ENCODE peak calls at places on chromosome 15, in eight cellular contexts. One of them, this sample, is unnamed. For H3K4me1, the result is how much of the 10 kb centered on the place peaks cover.

GRCh38 chr15:58473720-58474119 is 41.9 kb downstream of the LIPC start:
- DNase-seq in sigmoid colon: no peak
- DNase-seq in adrenal gland: no peak
- DNase-seq in heart left ventricle: no peak
- DNase-seq in uterus: no peak
- DNase-seq in BE2C: no peak
- DNase-seq in A549: peak
- DNase-seq in mucosa of descending colon: no peak
- DNase-seq in this sample: no peak

GRCh38 chr15:70236306-70237103 is 138.8 kb upstream of the TLE3 start:
- DNase-seq in sigmoid colon: peak
- DNase-seq in adrenal gland: no peak
- DNase-seq in heart left ventricle: no peak
- DNase-seq in uterus: no peak
- DNase-seq in BE2C: no peak
- DNase-seq in A549: no peak
- DNase-seq in mucosa of descending colon: no peak
- DNase-seq in this sample: no peak

GRCh38 chr15:89023311-89023961 is 64.8 kb upstream of the ABHD2 start:
- DNase-seq in sigmoid colon: no peak
- DNase-seq in adrenal gland: peak
- DNase-seq in heart left ventricle: no peak
- DNase-seq in uterus: no peak
- DNase-seq in BE2C: no peak
- DNase-seq in A549: no peak
- DNase-seq in mucosa of descending colon: no peak
- DNase-seq in this sample: no peak

GRCh38 chr15:66893294-66893693 is 172.1 kb upstream of the SMAD3 start:
- DNase-seq in sigmoid colon: peak
- DNase-seq in adrenal gland: no peak
- DNase-seq in heart left ventricle: no peak
- DNase-seq in uterus: no peak
- DNase-seq in BE2C: no peak
- DNase-seq in A549: no peak
- DNase-seq in mucosa of descending colon: no peak
- DNase-seq in this sample: no peak

GRCh38 chr15:40511093-40511471 is 40.3 kb downstream of the CHST14 start:
- DNase-seq in sigmoid colon: no peak
- DNase-seq in adrenal gland: no peak
- DNase-seq in heart left ventricle: no peak
- DNase-seq in uterus: no peak
- DNase-seq in BE2C: no peak
- DNase-seq in A549: no peak
- DNase-seq in mucosa of descending colon: no peak
- DNase-seq in this sample: no peak

GRCh38 chr15:55710286-55710685 is 32.7 kb downstream of the PRTG start:
- DNase-seq in sigmoid colon: no peak
- DNase-seq in adrenal gland: no peak
- DNase-seq in heart left ventricle: no peak
- DNase-seq in uterus: no peak
- DNase-seq in BE2C: no peak
- DNase-seq in A549: no peak
- DNase-seq in mucosa of descending colon: no peak
- DNase-seq in this sample: no peak

GRCh38 chr15:89822951-89823701 is 8.5 kb upstream of the ANPEP start:
- DNase-seq in sigmoid colon: no peak
- DNase-seq in adrenal gland: no peak
- DNase-seq in heart left ventricle: no peak
- DNase-seq in uterus: no peak
- DNase-seq in BE2C: no peak
- DNase-seq in A549: no peak
- DNase-seq in mucosa of descending colon: no peak
- DNase-seq in this sample: no peak

GRCh38 chr15:90160781-90161727 is 40.1 kb upstream of the SEMA4B start:
- DNase-seq in sigmoid colon: no peak
- DNase-seq in adrenal gland: no peak
- DNase-seq in heart left ventricle: no peak
- DNase-seq in uterus: peak
- DNase-seq in BE2C: no peak
- DNase-seq in A549: peak
- DNase-seq in mucosa of descending colon: peak
- DNase-seq in this sample: no peak

GRCh38 chr15:44489464-44489863 is 47.5 kb upstream of the EIF3J start:
- DNase-seq in sigmoid colon: no peak
- DNase-seq in adrenal gland: no peak
- DNase-seq in heart left ventricle: no peak
- DNase-seq in uterus: no peak
- DNase-seq in BE2C: no peak
- DNase-seq in A549: peak
- DNase-seq in mucosa of descending colon: no peak
- DNase-seq in this sample: no peak

GRCh38 chr15:67468431-67468830 is 52.5 kb upstream of the C15orf61 start:
- DNase-seq in sigmoid colon: no peak
- DNase-seq in adrenal gland: no peak
- DNase-seq in heart left ventricle: no peak
- DNase-seq in uterus: no peak
- DNase-seq in BE2C: no peak
- DNase-seq in A549: no peak
- DNase-seq in mucosa of descending colon: no peak
- DNase-seq in this sample: no peak

GRCh38 chr15:42141795-42142667 is 14.4 kb downstream of the PLA2G4F start:
- DNase-seq in sigmoid colon: peak
- DNase-seq in adrenal gland: no peak
- DNase-seq in heart left ventricle: no peak
- DNase-seq in uterus: no peak
- DNase-seq in BE2C: no peak
- DNase-seq in A549: no peak
- DNase-seq in mucosa of descending colon: no peak
- DNase-seq in this sample: no peak

GRCh38 chr15:48945386-48945785 is 18.3 kb downstream of the SHC4 start:
- DNase-seq in sigmoid colon: no peak
- DNase-seq in adrenal gland: no peak
- DNase-seq in heart left ventricle: no peak
- DNase-seq in uterus: no peak
- DNase-seq in BE2C: no peak
- DNase-seq in A549: no peak
- DNase-seq in mucosa of descending colon: no peak
- DNase-seq in this sample: no peak

GRCh38 chr15:71586463-71586862 is 223.9 kb upstream of the NR2E3 start:
- DNase-seq in sigmoid colon: no peak
- DNase-seq in adrenal gland: no peak
- DNase-seq in heart left ventricle: no peak
- DNase-seq in uterus: no peak
- DNase-seq in BE2C: no peak
- DNase-seq in A549: no peak
- DNase-seq in mucosa of descending colon: no peak
- DNase-seq in this sample: no peak

GRCh38 chr15:75903331-75904240 is at the start of gene FBXO22:
- DNase-seq in sigmoid colon: peak
- DNase-seq in adrenal gland: peak
- DNase-seq in heart left ventricle: peak
- DNase-seq in uterus: peak
- DNase-seq in BE2C: peak
- DNase-seq in A549: peak
- DNase-seq in mucosa of descending colon: peak
- DNase-seq in this sample: peak

GRCh38 chr15:49225572-49226281 is 55.7 kb downstream of the GALK2 start:
- DNase-seq in sigmoid colon: no peak
- DNase-seq in adrenal gland: no peak
- DNase-seq in heart left ventricle: no peak
- DNase-seq in uterus: no peak
- DNase-seq in BE2C: peak
- DNase-seq in A549: peak
- DNase-seq in mucosa of descending colon: no peak
- DNase-seq in this sample: peak

GRCh38 chr15:83973816-83974215 is 261.8 kb upstream of the GOLGA6L4 start:
- DNase-seq in sigmoid colon: no peak
- DNase-seq in adrenal gland: no peak
- DNase-seq in heart left ventricle: no peak
- DNase-seq in uterus: no peak
- DNase-seq in BE2C: no peak
- DNase-seq in A549: peak
- DNase-seq in mucosa of descending colon: no peak
- DNase-seq in this sample: peak

GRCh38 chr15:51414256-51414860 is 72.9 kb downstream of the GLDN start:
- DNase-seq in sigmoid colon: no peak
- DNase-seq in adrenal gland: no peak
- DNase-seq in heart left ventricle: no peak
- DNase-seq in uterus: no peak
- DNase-seq in BE2C: no peak
- DNase-seq in A549: no peak
- DNase-seq in mucosa of descending colon: no peak
- DNase-seq in this sample: no peak

GRCh38 chr15:56496635-56497034 is 31.7 kb upstream of the MNS1 start:
- DNase-seq in sigmoid colon: no peak
- DNase-seq in adrenal gland: no peak
- DNase-seq in heart left ventricle: no peak
- DNase-seq in uterus: no peak
- DNase-seq in BE2C: no peak
- DNase-seq in A549: peak
- DNase-seq in mucosa of descending colon: no peak
- DNase-seq in this sample: peak

GRCh38 chr15:55695432-55695831 is 47.5 kb downstream of the PRTG start:
- DNase-seq in sigmoid colon: no peak
- DNase-seq in adrenal gland: no peak
- DNase-seq in heart left ventricle: no peak
- DNase-seq in uterus: no peak
- DNase-seq in BE2C: no peak
- DNase-seq in A549: no peak
- DNase-seq in mucosa of descending colon: no peak
- DNase-seq in this sample: no peak

GRCh38 chr15:68431792-68432401 is at the start of gene ITGA11:
- DNase-seq in sigmoid colon: peak
- DNase-seq in adrenal gland: peak
- DNase-seq in heart left ventricle: peak
- DNase-seq in uterus: peak
- DNase-seq in BE2C: peak
- DNase-seq in A549: peak
- DNase-seq in mucosa of descending colon: peak
- DNase-seq in this sample: peak

GRCh38 chr15:81909229-81910087 is 136.4 kb downstream of the MEX3B start:
- DNase-seq in sigmoid colon: no peak
- DNase-seq in adrenal gland: no peak
- DNase-seq in heart left ventricle: no peak
- DNase-seq in uterus: no peak
- DNase-seq in BE2C: peak
- DNase-seq in A549: no peak
- DNase-seq in mucosa of descending colon: no peak
- DNase-seq in this sample: no peak

GRCh38 chr15:96270581-96271172 is 59.8 kb upstream of the NR2F2 start:
- DNase-seq in sigmoid colon: no peak
- DNase-seq in adrenal gland: no peak
- DNase-seq in heart left ventricle: no peak
- DNase-seq in uterus: no peak
- DNase-seq in BE2C: no peak
- DNase-seq in A549: peak
- DNase-seq in mucosa of descending colon: no peak
- DNase-seq in this sample: no peak

GRCh38 chr15:58779554-58779953 is 8.5 kb downstream of the MINDY2 start:
- DNase-seq in sigmoid colon: no peak
- DNase-seq in adrenal gland: no peak
- DNase-seq in heart left ventricle: no peak
- DNase-seq in uterus: no peak
- DNase-seq in BE2C: no peak
- DNase-seq in A549: no peak
- DNase-seq in mucosa of descending colon: no peak
- DNase-seq in this sample: peak

GRCh38 chr15:92887869-92888268 is 12.3 kb upstream of the CHD2 start:
- DNase-seq in sigmoid colon: no peak
- DNase-seq in adrenal gland: no peak
- DNase-seq in heart left ventricle: no peak
- DNase-seq in uterus: no peak
- DNase-seq in BE2C: no peak
- DNase-seq in A549: no peak
- DNase-seq in mucosa of descending colon: no peak
- DNase-seq in this sample: no peak

GRCh38 chr15:92886815-92887214 is 13.3 kb upstream of the CHD2 start:
- DNase-seq in sigmoid colon: no peak
- DNase-seq in adrenal gland: no peak
- DNase-seq in heart left ventricle: no peak
- DNase-seq in uterus: no peak
- DNase-seq in BE2C: no peak
- DNase-seq in A549: no peak
- DNase-seq in mucosa of descending colon: no peak
- DNase-seq in this sample: no peak

GRCh38 chr15:92884459-92884812 is 15.7 kb upstream of the CHD2 start:
- DNase-seq in sigmoid colon: no peak
- DNase-seq in adrenal gland: no peak
- DNase-seq in heart left ventricle: no peak
- DNase-seq in uterus: no peak
- DNase-seq in BE2C: no peak
- DNase-seq in A549: no peak
- DNase-seq in mucosa of descending colon: no peak
- DNase-seq in this sample: no peak

GRCh38 chr15:92884813-92885461 is 15.2 kb upstream of the CHD2 start:
- DNase-seq in sigmoid colon: no peak
- DNase-seq in adrenal gland: no peak
- DNase-seq in heart left ventricle: no peak
- DNase-seq in uterus: no peak
- DNase-seq in BE2C: no peak
- DNase-seq in A549: peak
- DNase-seq in mucosa of descending colon: no peak
- DNase-seq in this sample: no peak

GRCh38 chr15:92886229-92886628 is 13.9 kb upstream of the CHD2 start:
- DNase-seq in sigmoid colon: no peak
- DNase-seq in adrenal gland: no peak
- DNase-seq in heart left ventricle: no peak
- DNase-seq in uterus: no peak
- DNase-seq in BE2C: no peak
- DNase-seq in A549: no peak
- DNase-seq in mucosa of descending colon: no peak
- DNase-seq in this sample: no peak
- H3K4me3 ChIP-seq in sigmoid colon: no peak
- H3K4me3 ChIP-seq in adrenal gland: peak
- H3K4me3 ChIP-seq in heart left ventricle: peak
- H3K4me3 ChIP-seq in uterus: peak
- H3K4me3 ChIP-seq in BE2C: peak
- H3K4me3 ChIP-seq in A549: peak
- H3K4me3 ChIP-seq in mucosa of descending colon: no peak
- H3K4me3 ChIP-seq in this sample: peak

GRCh38 chr15:74010929-74011540 is 16.5 kb downstream of the PML start:
- DNase-seq in sigmoid colon: no peak
- DNase-seq in adrenal gland: no peak
- DNase-seq in heart left ventricle: no peak
- DNase-seq in uterus: no peak
- DNase-seq in BE2C: no peak
- DNase-seq in A549: no peak
- DNase-seq in mucosa of descending colon: no peak
- DNase-seq in this sample: no peak
- H3K4me1 ChIP-seq in sigmoid colon: half or more
- H3K4me1 ChIP-seq in adrenal gland: half or more
- H3K4me1 ChIP-seq in heart left ventricle: half or more
- H3K4me1 ChIP-seq in uterus: under half
- H3K4me1 ChIP-seq in BE2C: under half
- H3K4me1 ChIP-seq in A549: under half
- H3K4me1 ChIP-seq in mucosa of descending colon: under half
- H3K4me1 ChIP-seq in this sample: under half

GRCh38 chr15:79978694-79979519 is 7.9 kb upstream of the BCL2A1 start:
- DNase-seq in sigmoid colon: no peak
- DNase-seq in adrenal gland: peak
- DNase-seq in heart left ventricle: no peak
- DNase-seq in uterus: no peak
- DNase-seq in BE2C: no peak
- DNase-seq in A549: no peak
- DNase-seq in mucosa of descending colon: no peak
- DNase-seq in this sample: no peak
- H3K4me3 ChIP-seq in sigmoid colon: no peak
- H3K4me3 ChIP-seq in adrenal gland: no peak
- H3K4me3 ChIP-seq in heart left ventricle: no peak
- H3K4me3 ChIP-seq in uterus: no peak
- H3K4me3 ChIP-seq in BE2C: no peak
- H3K4me3 ChIP-seq in A549: no peak
- H3K4me3 ChIP-seq in mucosa of descending colon: no peak
- H3K4me3 ChIP-seq in this sample: no peak

GRCh38 chr15:63482874-63483323 is 21.5 kb upstream of the USP3 start:
- DNase-seq in sigmoid colon: no peak
- DNase-seq in adrenal gland: no peak
- DNase-seq in heart left ventricle: no peak
- DNase-seq in uterus: no peak
- DNase-seq in BE2C: no peak
- DNase-seq in A549: peak
- DNase-seq in mucosa of descending colon: no peak
- DNase-seq in this sample: no peak
- H3K4me1 ChIP-seq in sigmoid colon: under half
- H3K4me1 ChIP-seq in adrenal gland: under half
- H3K4me1 ChIP-seq in heart left ventricle: under half
- H3K4me1 ChIP-seq in uterus: under half
- H3K4me1 ChIP-seq in BE2C: under half
- H3K4me1 ChIP-seq in A549: half or more
- H3K4me1 ChIP-seq in mucosa of descending colon: under half
- H3K4me1 ChIP-seq in this sample: under half

This sample was measured in HAP-1.